ENCODE peak calls at places on chromosome 10, in five cellular contexts. D is cardiac muscle cell, M is neural progenitor cell, X is brain microvascular endothelial cell, R is Caco-2. S is an unnamed sample.

GRCh38 chr10:5527332-5528200 is 2.8 kb downstream of the CALML3 start:
- DNase-seq in D (no peak), M (no peak), X (no peak), R (no peak), S (no peak)

GRCh38 chr10:15140640-15141039 is 27.9 kb downstream of the NMT2 start:
- DNase-seq in D (no peak), M (no peak), X (no peak), R (no peak), S (no peak)

GRCh38 chr10:73097305-73097670 is 622 bp upstream of the P4HA1 start:
- DNase-seq in D (no peak), M (no peak), X (no peak), R (no peak), S (no peak)

GRCh38 chr10:30062090-30062489 is 2.7 kb upstream of the JCAD start:
- DNase-seq in D (peak), M (no peak), X (peak), R (no peak), S (peak)

GRCh38 chr10:70445718-70446485 is 4.4 kb upstream of the NODAL start:
- DNase-seq in D (peak), M (no peak), X (peak), R (peak), S (peak)

GRCh38 chr10:81096558-81096957 is 558.9 kb downstream of the SH2D4B start:
- DNase-seq in D (no peak), M (no peak), X (no peak), R (no peak), S (no peak)

GRCh38 chr10:68543004-68543918 is 15.9 kb upstream of the SLC25A16 start:
- DNase-seq in D (peak), M (no peak), X (peak), R (no peak), S (peak)

GRCh38 chr10:68462536-68462935 is 9.2 kb downstream of the DNA2 start:
- DNase-seq in D (no peak), M (no peak), X (no peak), R (no peak), S (no peak)

DNA sequence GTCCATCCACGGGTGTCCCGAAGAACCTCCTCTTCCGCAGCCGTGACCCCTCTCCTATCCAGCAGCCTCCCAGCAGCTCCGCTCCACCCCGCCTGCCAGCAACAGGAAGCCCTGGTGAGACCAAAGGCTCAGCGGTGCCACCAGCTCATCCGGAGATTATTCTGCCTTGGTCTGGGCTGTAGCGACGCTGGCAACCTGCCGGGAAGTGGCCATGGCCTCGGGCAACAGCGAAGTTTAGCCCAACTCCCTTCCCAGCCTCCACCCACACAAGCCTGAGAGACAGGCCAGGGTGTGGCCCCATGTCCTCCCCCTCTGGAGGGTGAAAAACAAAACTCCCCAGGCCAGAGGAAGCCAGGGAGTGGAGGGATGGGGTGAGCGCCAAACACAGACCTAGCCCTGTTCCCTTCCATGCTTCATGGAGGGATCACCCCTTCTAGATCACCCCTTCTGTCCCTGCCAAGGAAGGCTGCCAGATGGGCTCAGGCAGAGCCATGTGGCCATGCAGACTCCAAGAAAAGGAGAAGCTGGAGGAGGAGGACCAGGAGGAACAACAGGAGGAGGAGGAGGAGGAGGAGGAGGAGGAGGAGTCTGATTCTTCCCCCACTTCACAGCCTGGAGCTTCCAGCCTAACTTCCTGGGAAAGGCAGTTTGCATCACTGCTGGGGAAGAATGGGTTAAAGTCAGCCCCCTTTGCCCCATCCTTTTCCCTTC is 924 bp downstream of the CALHM2 start:
- DNase-seq in D (peak), M (no peak), X (no peak), R (no peak), S (no peak)
- H3K4me3 ChIP-seq in D (no peak), M (no peak), X (peak), R (no peak), S (no peak)

GRCh38 chr10:47184273-47184672 is 115.7 kb upstream of the GDF10 start:
- DNase-seq in D (no peak), M (no peak), X (no peak), R (no peak), S (no peak)
- TF ChIP-seq CTCF in D (no peak), M (no peak), X (no peak), R (no peak), S (no peak)

DNA sequence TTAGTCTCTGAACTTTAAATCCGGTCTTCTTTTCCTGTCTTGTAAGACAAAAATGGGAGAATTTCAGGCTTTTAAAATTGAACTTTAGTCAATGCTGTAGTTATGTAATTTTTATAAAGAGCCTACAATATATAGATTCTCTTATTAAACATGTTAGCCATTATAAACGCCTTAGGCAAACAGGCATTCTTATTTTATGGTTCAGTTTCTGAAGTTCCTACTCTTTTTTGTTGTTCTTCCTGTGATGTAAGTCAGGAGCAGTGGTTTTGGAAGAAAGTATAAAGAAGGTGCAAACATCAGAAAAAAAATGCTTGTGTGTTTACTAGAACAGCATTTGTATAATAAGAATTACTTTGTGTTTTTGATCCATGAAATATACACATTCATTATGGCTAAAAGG is 41.6 kb downstream of the BICC1 start:
- DNase-seq in D (no peak), M (no peak), X (no peak), R (no peak), S (no peak)
- H3K4me3 ChIP-seq in D (no peak), M (no peak), X (no peak), R (no peak), S (no peak)

DNA sequence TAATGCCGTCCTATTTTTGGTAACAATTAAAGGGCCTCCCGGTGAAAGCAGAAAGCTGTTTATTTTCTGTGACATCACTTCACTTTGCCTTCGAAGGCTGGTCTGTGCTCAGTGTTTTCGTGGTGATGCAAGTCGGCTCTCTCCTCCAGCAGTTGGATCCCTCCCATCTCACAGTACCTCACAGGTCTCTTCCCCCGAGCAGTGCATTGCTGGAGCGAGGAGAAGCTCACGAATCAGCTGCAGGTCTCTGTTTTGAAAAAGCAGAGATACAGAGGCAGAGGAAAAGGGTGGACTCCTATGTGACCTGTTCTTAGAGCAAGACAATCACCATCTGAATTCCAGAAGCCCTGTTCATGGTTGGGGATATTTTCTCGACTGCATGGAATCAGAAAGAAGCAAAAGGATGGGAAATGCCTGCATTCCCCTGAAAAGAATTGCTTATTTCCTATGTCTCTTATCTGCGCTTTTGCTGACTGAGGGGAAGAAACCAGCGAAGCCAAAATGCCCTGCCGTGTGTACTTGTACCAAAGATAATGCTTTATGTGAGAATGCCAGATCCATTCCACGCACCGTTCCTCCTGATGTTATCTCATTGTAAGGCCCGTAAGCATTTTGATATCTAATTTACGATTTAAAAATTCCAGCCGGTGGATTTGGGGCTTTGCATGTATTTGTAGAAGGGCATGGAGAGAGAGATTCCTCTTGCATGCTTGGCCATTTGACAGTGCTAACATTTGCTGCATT is at the start of gene LGI1:
- DNase-seq in D (peak), M (peak), X (no peak), R (no peak), S (peak)
- TF ChIP-seq CTCF in D (no peak), M (no peak), X (no peak), R (no peak), S (no peak)

DNA sequence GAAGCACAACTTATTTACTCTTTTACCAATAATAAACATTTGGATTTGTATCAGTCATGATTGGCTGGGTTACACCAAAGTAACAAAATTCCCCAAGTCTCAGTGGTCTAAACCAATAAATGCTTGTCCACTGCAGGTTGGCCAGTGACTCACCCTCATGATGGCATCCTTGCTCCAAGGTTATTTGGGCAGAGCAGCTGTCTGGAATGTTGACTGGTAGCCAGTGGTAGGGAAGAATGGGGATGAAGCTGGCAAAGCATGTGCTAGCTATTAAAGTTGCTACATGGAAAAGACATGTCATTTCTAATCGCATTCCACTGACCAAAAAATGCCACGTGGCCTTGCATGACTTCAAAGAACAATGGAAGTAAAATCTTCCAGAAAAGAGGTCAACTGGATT is 1168.7 kb upstream of the CELF2 start:
- DNase-seq in D (no peak), M (no peak), X (no peak), R (no peak), S (no peak)
- H3K4me3 ChIP-seq in D (no peak), M (no peak), X (no peak), R (no peak), S (no peak)

GRCh38 chr10:91856637-91857036 is 52.6 kb downstream of the FGFBP3 start:
- DNase-seq in D (peak), M (peak), X (no peak), R (peak), S (no peak)
- TF ChIP-seq CTCF in D (peak), M (peak), X (peak), R (peak), S (peak)

GRCh38 chr10:26801831-26802230 is 58.9 kb downstream of the ABI1 start:
- DNase-seq in D (no peak), M (no peak), X (no peak), R (no peak), S (no peak)
- H3K4me3 ChIP-seq in D (no peak), M (no peak), X (no peak), R (no peak), S (no peak)

GRCh38 chr10:3476186-3476585 is 303.6 kb upstream of the PITRM1 start:
- DNase-seq in D (no peak), M (peak), X (peak), R (no peak), S (peak)
- TF ChIP-seq CTCF in D (no peak), M (peak), X (peak), R (no peak), S (peak)